ENCODE peak calls at places on chromosomes 13 and 19, in eight cellular contexts. I is SK-N-SH; H is dorsolateral prefrontal cortex; F is breast epithelium; P is kidney epithelial cell; O is CD8-positive, alpha-beta T cell; V is lower leg skin; J is thyroid gland. G is an unnamed sample.

GRCh38 chr13:71240906-71241305 is 626.1 kb downstream of the DACH1 start:
- DNase-seq in I (peak), H (no peak), F (no peak), P (no peak), O (no peak), V (no peak), J (no peak), G (no peak)

GRCh38 chr19:31707206-31707605 is 358.0 kb upstream of the TSHZ3 start:
- DNase-seq in I (no peak), H (no peak), F (no peak), P (no peak), O (no peak), V (no peak), J (no peak), G (no peak)

GRCh38 chr19:46115396-46116109 is 8.9 kb downstream of the IGFL3 start:
- DNase-seq in I (peak), H (no peak), F (no peak), P (peak), O (no peak), V (no peak), J (no peak), G (peak)

GRCh38 chr19:41327499-41328156 is 17.7 kb downstream of the CCDC97 start:
- DNase-seq in I (peak), H (no peak), F (peak), P (no peak), O (peak), V (peak), J (peak), G (no peak)

GRCh38 chr13:33543089-33543459 is 257.5 kb upstream of the STARD13 start:
- DNase-seq in I (no peak), H (no peak), F (no peak), P (no peak), O (no peak), V (no peak), J (no peak), G (no peak)

GRCh38 chr19:13007292-13008045 is 12.2 kb downstream of the NFIX start:
- DNase-seq in I (peak), H (no peak), F (peak), P (no peak), O (no peak), V (peak), J (peak), G (no peak)

GRCh38 chr19:21508198-21508597 is 2.8 kb downstream of the ZNF429 start:
- DNase-seq in I (no peak), H (no peak), F (no peak), P (no peak), O (no peak), V (no peak), J (no peak), G (no peak)

GRCh38 chr13:24618219-24618955 is 61.8 kb upstream of the ATP12A start:
- DNase-seq in I (no peak), H (no peak), F (no peak), P (no peak), O (peak), V (no peak), J (peak), G (no peak)

GRCh38 chr13:73421310-73421912 is 362.6 kb downstream of the KLF5 start:
- DNase-seq in I (no peak), H (no peak), F (no peak), P (peak), O (no peak), V (no peak), J (no peak), G (no peak)

GRCh38 chr19:56333506-56333905 is 18.9 kb upstream of the ZSCAN5A start:
- DNase-seq in I (peak), H (no peak), F (no peak), P (no peak), O (no peak), V (no peak), J (peak), G (peak)

DNA sequence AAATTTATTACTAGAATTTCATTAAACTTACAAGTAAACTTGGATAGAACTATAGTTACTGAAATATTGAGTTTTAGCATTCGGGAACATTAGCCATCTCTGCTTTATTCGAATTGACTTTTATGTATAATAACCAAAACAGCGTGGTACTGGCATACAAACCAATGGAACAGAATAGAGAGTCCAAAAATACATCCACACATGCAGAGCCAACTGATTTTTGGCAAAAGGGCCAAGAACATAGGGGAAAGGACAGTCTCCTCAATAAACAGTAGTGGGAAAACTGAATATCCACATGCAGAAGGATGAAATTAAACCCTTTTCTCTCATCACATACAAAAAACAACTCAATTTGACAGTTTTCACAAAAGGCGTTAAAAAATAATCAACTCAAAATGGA is 84.3 kb downstream of the EPSTI1 start:
- DNase-seq in I (no peak), H (no peak), F (no peak), P (no peak), O (no peak), V (no peak), J (no peak), G (no peak)
- H3K4me3 ChIP-seq in I (no peak), H (no peak), F (no peak), P (no peak), O (no peak), V (no peak), J (no peak), G (no peak)

GRCh38 chr13:111858571-111858970 is 208.4 kb upstream of the SOX1 start:
- DNase-seq in I (no peak), H (no peak), F (no peak), P (no peak), O (no peak), V (no peak), J (no peak), G (no peak)
- H3K4me3 ChIP-seq in I (no peak), H (no peak), F (no peak), P (no peak), O (no peak), V (no peak), J (no peak), G (no peak)

GRCh38 chr13:22138947-22139346 is 468.1 kb downstream of the FGF9 start:
- DNase-seq in I (no peak), H (no peak), F (no peak), P (no peak), O (no peak), V (no peak), J (no peak), G (no peak)
- H3K4me3 ChIP-seq in I (no peak), H (no peak), F (no peak), P (no peak), O (no peak), V (no peak), J (no peak), G (no peak)

GRCh38 chr19:3285647-3286176 is 61.3 kb downstream of the CELF5 start:
- DNase-seq in I (peak), H (no peak), F (no peak), P (no peak), O (peak), V (no peak), J (no peak), G (no peak)

GRCh38 chr19:3283246-3283751 is 58.8 kb downstream of the CELF5 start:
- DNase-seq in I (no peak), H (no peak), F (no peak), P (no peak), O (no peak), V (no peak), J (no peak), G (no peak)

GRCh38 chr19:3283886-3284657 is 59.6 kb downstream of the CELF5 start:
- DNase-seq in I (no peak), H (no peak), F (no peak), P (no peak), O (no peak), V (no peak), J (no peak), G (no peak)

GRCh38 chr19:3282564-3282963 is 58.1 kb downstream of the CELF5 start:
- DNase-seq in I (no peak), H (no peak), F (no peak), P (no peak), O (no peak), V (no peak), J (no peak), G (no peak)

GRCh38 chr19:3284759-3285646 is 60.5 kb downstream of the CELF5 start:
- DNase-seq in I (peak), H (no peak), F (peak), P (no peak), O (peak), V (peak), J (peak), G (peak)
- H3K4me3 ChIP-seq in I (no peak), H (peak), F (no peak), P (no peak), O (peak), V (no peak), J (no peak), G (peak)

DNA sequence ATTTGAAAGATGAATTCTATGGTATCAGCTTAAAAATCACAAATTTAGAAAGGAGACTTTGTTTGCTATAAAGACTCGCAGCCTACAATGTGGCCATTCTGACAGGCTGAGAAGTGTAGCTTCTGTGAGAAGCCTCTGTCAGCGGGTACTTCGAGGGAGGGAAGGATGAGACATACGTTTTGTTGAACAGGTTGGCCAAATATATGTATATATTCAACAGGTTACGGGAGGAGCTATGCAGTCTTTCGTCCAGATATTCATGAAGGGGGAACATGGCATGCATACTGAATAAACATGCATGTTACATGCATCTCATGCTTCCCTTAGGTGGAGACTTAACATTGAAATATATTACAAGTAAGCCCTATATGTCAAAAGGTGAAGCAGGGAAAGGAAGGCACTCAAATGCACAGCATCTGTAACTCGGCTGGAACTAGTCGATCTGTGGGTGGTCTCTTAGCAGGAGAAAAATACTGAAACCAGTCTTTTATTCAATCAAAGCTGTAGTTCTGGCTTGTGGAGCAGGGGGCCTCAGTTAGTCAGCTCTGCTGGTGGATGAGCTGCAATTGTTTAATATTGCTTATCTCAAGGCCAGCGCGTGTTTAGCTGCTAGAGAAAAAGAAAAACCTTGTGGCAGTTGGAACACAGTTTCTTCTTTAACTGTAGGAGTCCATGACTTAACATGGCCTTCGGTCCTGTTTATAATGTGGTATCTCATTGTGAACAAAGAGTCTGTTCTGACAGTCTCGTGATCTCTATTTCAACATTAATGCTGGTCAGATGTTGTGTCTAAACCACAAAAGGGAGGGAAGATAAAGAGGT is 94.3 kb downstream of the FAM216B start:
- DNase-seq in I (peak), H (no peak), F (no peak), P (no peak), O (no peak), V (no peak), J (no peak), G (no peak)
- H3K4me3 ChIP-seq in I (no peak), H (peak), F (no peak), P (no peak), O (no peak), V (no peak), J (no peak), G (no peak)

GRCh38 chr13:26477681-26478080 is 79.8 kb upstream of the WASF3 start:
- DNase-seq in I (no peak), H (no peak), F (no peak), P (no peak), O (no peak), V (no peak), J (no peak), G (no peak)

GRCh38 chr13:26475176-26476110 is 82.0 kb upstream of the WASF3 start:
- DNase-seq in I (no peak), H (no peak), F (no peak), P (no peak), O (no peak), V (no peak), J (no peak), G (no peak)

GRCh38 chr13:26474286-26474685 is 83.2 kb upstream of the WASF3 start:
- DNase-seq in I (no peak), H (no peak), F (no peak), P (no peak), O (no peak), V (peak), J (no peak), G (no peak)

GRCh38 chr13:26476744-26477129 is 80.7 kb upstream of the WASF3 start:
- DNase-seq in I (no peak), H (no peak), F (no peak), P (no peak), O (no peak), V (no peak), J (no peak), G (no peak)

DNA sequence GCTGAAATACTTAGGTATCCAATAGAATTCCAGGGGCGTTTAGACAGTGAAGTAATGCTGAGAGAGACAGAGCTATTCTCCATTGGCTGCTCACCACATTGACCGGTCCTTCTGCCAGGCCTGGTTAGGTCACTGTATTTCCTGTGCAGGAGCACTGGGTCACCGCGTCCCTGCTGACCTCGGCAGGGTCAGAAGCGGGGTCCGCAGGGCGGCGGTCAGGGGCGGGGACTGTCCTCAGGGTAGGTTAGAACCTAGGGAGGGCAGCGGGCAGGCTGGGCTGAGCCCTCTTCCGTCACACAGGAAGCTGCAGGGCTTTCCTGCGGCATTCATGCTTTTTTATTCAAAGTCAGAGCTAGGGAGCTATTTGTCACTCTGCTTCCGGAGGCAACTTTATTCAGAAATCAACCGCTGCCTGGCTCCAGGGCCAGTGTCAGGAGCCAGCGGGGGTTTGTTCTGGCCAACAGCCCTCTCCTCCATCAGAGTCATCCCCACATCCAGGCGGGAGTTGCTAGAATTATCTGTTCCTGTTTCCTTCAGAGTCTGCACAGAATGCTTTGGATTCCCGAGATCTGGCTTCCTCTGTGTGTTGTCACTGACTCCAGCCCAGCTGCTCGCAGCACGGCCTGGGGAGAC is 81.3 kb upstream of the WASF3 start:
- DNase-seq in I (no peak), H (no peak), F (no peak), P (no peak), O (no peak), V (no peak), J (peak), G (no peak)
- H3K4me3 ChIP-seq in I (no peak), H (peak), F (peak), P (no peak), O (no peak), V (no peak), J (no peak), G (peak)